ENCODE peak calls at places on chromosomes 5 and 9, in seven cellular contexts. R is GM19239; Z is fibroblast of gingiva; J is stimulated activated CD8-positive, alpha-beta memory T cell treated with anti-CD3 and anti-CD28 coated beads, Interleukin-15, amount 100 ng/mL, for 24 hours; X is activated T-cell treated with anti-CD3 and anti-CD28 coated beads for 1 hour; B is HT1080; A is H54. H is an unnamed sample.
A peak's percentile ranks its signal among the peaks of the same experiment; 100 is the strongest.

GRCh38 chr5:137405393-137405792 is 93.7 kb downstream of the SPOCK1 start:
- DNase-seq in R (no peak), Z (no peak), J (no peak), X (no peak), B (no peak), A (no peak), H (no peak)

GRCh38 chr9:122031806-122032205 is 61.3 kb downstream of the TTLL11 start:
- DNase-seq in R (no peak), Z (no peak), J (no peak), X (no peak), B (no peak), A (no peak), H (peak; percentile 45)

GRCh38 chr5:155728857-155729683 is 597.9 kb upstream of the SGCD start:
- DNase-seq in R (no peak), Z (no peak), J (no peak), X (no peak), B (no peak), A (no peak), H (no peak)

GRCh38 chr5:14086261-14086660 is 56.9 kb upstream of the TRIO start:
- DNase-seq in R (no peak), Z (peak; percentile 9), J (no peak), X (no peak), B (no peak), A (no peak), H (peak; percentile 26)

GRCh38 chr5:164359931-164360290 is 854.5 kb downstream of the MAT2B start:
- DNase-seq in R (no peak), Z (no peak), J (no peak), X (no peak), B (no peak), A (no peak), H (no peak)

GRCh38 chr9:88852794-88853193 is 138.5 kb upstream of the S1PR3 start:
- DNase-seq in R (no peak), Z (peak; percentile 88), J (no peak), X (no peak), B (peak; percentile 71), A (peak; percentile 65), H (peak; percentile 98)

GRCh38 chr5:168244838-168245555 is 46.4 kb upstream of the WWC1 start:
- DNase-seq in R (no peak), Z (no peak), J (no peak), X (no peak), B (no peak), A (no peak), H (no peak)

GRCh38 chr5:2889946-2890475 is 138.5 kb upstream of the IRX2 start:
- DNase-seq in R (no peak), Z (no peak), J (no peak), X (no peak), B (no peak), A (no peak), H (no peak)